ENCODE peak calls at places on chromosomes 1 and 21, in nine cellular contexts. P is stomach; G is endothelial cell of umbilical vein; C is upper lobe of right lung; Q is RWPE1; N is CD4-positive, alpha-beta T cell; J is glutamatergic neuron; T is sigmoid colon; U is tibial artery. S is an unnamed sample.

GRCh38 chr1:16085521-16085920 is 12.1 kb upstream of the FAM131C start:
- DNase-seq in U (no peak), C (no peak), G (no peak), Q (no peak), T (no peak), P (no peak), J (no peak), N (no peak), S (no peak)

GRCh38 chr1:18059206-18059605 is 48.4 kb upstream of the IGSF21 start:
- DNase-seq in N (no peak), P (no peak), G (no peak), T (no peak), Q (no peak), U (no peak), J (no peak), C (no peak), S (no peak)

GRCh38 chr1:163035791-163036249 is 33.3 kb upstream of the RGS4 start:
- DNase-seq in G (peak; percentile 72), Q (peak; percentile 87), P (no peak), U (no peak), J (peak; percentile 21), N (no peak), T (no peak), C (no peak), S (no peak)

GRCh38 chr1:35499652-35500176 is 57.5 kb downstream of the KIAA0319L start:
- DNase-seq in G (no peak), U (no peak), P (peak; percentile 31), J (no peak), Q (no peak), C (no peak), N (peak; percentile 11), T (no peak), S (no peak)

GRCh38 chr1:84450916-84451315 is 28.1 kb upstream of the RPF1 start:
- DNase-seq in J (no peak), P (no peak), T (no peak), C (no peak), G (no peak), U (no peak), Q (no peak), N (no peak), S (no peak)

GRCh38 chr1:12549460-12550349 is 68.3 kb downstream of the DHRS3 start:
- DNase-seq in N (no peak), C (peak; percentile 64), T (peak; percentile 92), Q (peak; percentile 94), J (no peak), G (peak; percentile 98), U (peak; percentile 91), P (peak; percentile 75), S (no peak)

GRCh38 chr1:179021873-179022272 is 3.8 kb upstream of the FAM20B start:
- DNase-seq in T (no peak), J (no peak), C (no peak), N (no peak), U (no peak), P (no peak), Q (no peak), G (no peak), S (no peak)

GRCh38 chr21:26840912-26841311 is 4.3 kb downstream of the ADAMTS1 start:
- DNase-seq in P (no peak), G (peak; percentile 57), J (no peak), Q (no peak), N (no peak), U (peak; percentile 89), C (no peak), T (peak; percentile 84), S (no peak)

GRCh38 chr1:73627723-73628122 is 570.3 kb downstream of the LRRIQ3 start:
- DNase-seq in N (no peak), P (no peak), Q (no peak), T (no peak), C (no peak), U (no peak), G (peak; percentile 36), J (no peak), S (no peak)

GRCh38 chr1:12204140-12204539 is 25.7 kb upstream of the VPS13D start:
- DNase-seq in J (no peak), G (no peak), P (no peak), T (no peak), N (no peak), Q (no peak), U (no peak), C (no peak), S (no peak)

GRCh38 chr1:159786465-159786864 is 5.7 kb downstream of the DUSP23 start:
- DNase-seq in T (no peak), C (no peak), J (no peak), P (no peak), Q (no peak), G (peak; percentile 82), N (no peak), U (no peak), S (no peak)

GRCh38 chr1:47761201-47761930 is 235.8 kb downstream of the TRABD2B start:
- DNase-seq in Q (no peak), C (no peak), N (no peak), J (no peak), G (no peak), T (peak; percentile 33), U (peak; percentile 47), P (no peak), S (no peak)

GRCh38 chr1:167722152-167722869 is 529 bp downstream of the MPZL1 start:
- DNase-seq in C (peak; percentile 73), Q (peak; percentile 63), T (peak; percentile 75), N (no peak), G (peak; percentile 52), U (peak; percentile 70), J (no peak), P (peak; percentile 60), S (no peak)

GRCh38 chr21:45511007-45511406 is 31.2 kb downstream of the SLC19A1 start:
- DNase-seq in N (no peak), P (no peak), U (peak; percentile 53), Q (no peak), T (peak; percentile 51), C (peak; percentile 40), G (no peak), J (peak; percentile 19), S (no peak)

GRCh38 chr21:23853796-23854379 is 1753.4 kb downstream of the MRPL39 start:
- DNase-seq in P (no peak), Q (peak; percentile 21), T (no peak), G (peak; percentile 24), U (no peak), C (no peak), N (no peak), J (no peak), S (no peak)

GRCh38 chr1:59292557-59292956 is 4.3 kb upstream of the FGGY start:
- DNase-seq in Q (no peak), C (no peak), U (peak; percentile 71), P (peak; percentile 29), J (no peak), G (peak; percentile 75), T (peak; percentile 73), N (no peak), S (no peak)

GRCh38 chr1:36161656-36162531 is 5.9 kb downstream of the MAP7D1 start:
- DNase-seq in Q (peak; percentile 80), P (peak; percentile 51), T (no peak), U (no peak), C (peak; percentile 83), J (no peak), N (peak; percentile 24), G (peak; percentile 31), S (peak; percentile 50)

GRCh38 chr1:242002528-242002927 is 3.6 kb upstream of the MAP1LC3C start:
- DNase-seq in N (no peak), J (no peak), C (no peak), U (no peak), Q (no peak), G (no peak), P (no peak), T (no peak), S (no peak)

GRCh38 chr1:227789042-227789880 is 26.2 kb upstream of the PRSS38 start:
- DNase-seq in G (no peak), J (no peak), T (no peak), C (peak; percentile 59), N (no peak), Q (no peak), U (no peak), P (no peak), S (no peak)
- TF ChIP-seq CTCF in G (no peak), J (no peak), T (no peak), C (no peak), N (no peak), Q (no peak), U (no peak), P (no peak), S (no peak)

GRCh38 chr1:164880644-164881043 is 321.7 kb downstream of the PBX1 start:
- DNase-seq in C (no peak), Q (no peak), N (no peak), U (no peak), G (no peak), T (no peak), J (no peak), P (no peak), S (no peak)
- TF ChIP-seq CTCF in C (no peak), Q (no peak), N (no peak), U (no peak), G (no peak), T (no peak), J (no peak), P (no peak), S (no peak)

GRCh38 chr1:24421502-24421901 is 5.9 kb downstream of the NIPAL3 start:
- DNase-seq in C (no peak), P (no peak), N (no peak), G (no peak), Q (no peak), J (no peak), U (no peak), T (no peak), S (no peak)
- TF ChIP-seq CTCF in C (peak; percentile 7), P (no peak), N (no peak), G (no peak), Q (no peak), J (peak; percentile 43), U (no peak), T (no peak), S (no peak)

DNA sequence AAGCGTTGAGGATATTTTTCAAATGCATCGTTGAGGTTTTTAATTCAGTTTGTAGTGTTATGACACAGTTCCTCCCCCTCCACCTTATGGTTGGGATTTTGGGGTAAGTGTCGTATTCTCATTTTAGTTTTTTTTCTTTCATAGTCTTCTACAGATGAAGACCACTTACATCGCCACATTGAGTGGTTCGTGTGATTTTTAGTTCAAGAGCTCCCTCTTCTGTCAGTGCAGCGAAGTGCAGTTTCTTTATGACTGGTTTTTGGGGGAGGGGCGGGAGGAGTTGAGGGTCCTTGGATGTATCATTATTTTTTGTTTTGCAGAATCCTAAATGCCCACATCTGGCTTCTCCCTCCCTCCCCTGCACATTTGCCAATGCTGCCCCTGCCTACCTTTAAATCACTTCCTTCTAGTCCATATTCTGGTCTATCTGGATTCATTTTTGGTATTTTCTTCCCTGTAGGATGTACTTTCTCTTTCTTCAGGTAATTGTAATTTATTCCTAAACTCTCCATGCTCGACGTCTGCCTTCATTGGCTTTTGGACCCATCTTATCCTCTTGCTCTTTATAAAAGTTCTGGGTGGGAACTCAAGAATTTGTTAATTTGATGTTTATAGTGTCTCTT is 433.1 kb downstream of the CAMTA1 start:
- DNase-seq in U (no peak), G (peak; percentile 62), Q (peak; percentile 55), P (no peak), J (peak; percentile 52), C (no peak), N (no peak), T (no peak), S (no peak)
- TF ChIP-seq CTCF in U (peak; percentile 61), G (peak; percentile 66), Q (peak; percentile 81), P (peak; percentile 74), J (peak; percentile 83), C (peak; percentile 61), N (peak; percentile 50), T (peak; percentile 57), S (no peak)

GRCh38 chr1:91529856-91530255 is 29.2 kb downstream of the CDC7 start:
- DNase-seq in Q (peak; percentile 37), G (peak; percentile 43), N (no peak), J (no peak), P (no peak), T (no peak), U (no peak), C (no peak), S (no peak)
- TF ChIP-seq CTCF in Q (peak; percentile 83), G (peak; percentile 2), N (no peak), J (no peak), P (no peak), T (no peak), U (no peak), C (peak; percentile 23), S (no peak)

S was measured in activated B cell treated with CpG ODN at 0.5 μM for 24 hours.